ENCODE peak calls at places on chromosome 21, in five cellular contexts. C is HT1080, L is NCI-H1694, K is GM03348, X is GM04503. M is an unnamed sample.

GRCh38 chr21:42157606-42158310 is 61.2 kb upstream of the ABCG1 start:
- DNase-seq in L (no peak), C (no peak), K (no peak), X (no peak), M (no peak)

GRCh38 chr21:42460391-42461184 is 35.4 kb downstream of the RSPH1 start:
- DNase-seq in K (no peak), L (no peak), C (peak), X (no peak), M (no peak)

GRCh38 chr21:42171091-42172053 is 47.6 kb upstream of the ABCG1 start:
- DNase-seq in X (no peak), L (no peak), K (no peak), C (no peak), M (no peak)

GRCh38 chr21:45258476-45258875 is 29.2 kb downstream of the POFUT2 start:
- DNase-seq in K (no peak), X (no peak), C (no peak), L (no peak), M (peak)

GRCh38 chr21:36627242-36627641 is 71.7 kb upstream of the SIM2 start:
- DNase-seq in C (peak), L (no peak), K (peak), X (no peak), M (no peak)

GRCh38 chr21:29540289-29540688 is 241.6 kb downstream of the BACH1 start:
- DNase-seq in X (no peak), K (no peak), C (no peak), L (no peak), M (no peak)

GRCh38 chr21:28294046-28294445 is 698.6 kb downstream of the LTN1 start:
- DNase-seq in L (no peak), K (peak), C (peak), X (peak), M (no peak)

GRCh38 chr21:45543371-45543709 is 1.1 kb upstream of the SLC19A1 start:
- DNase-seq in C (no peak), K (no peak), X (no peak), L (no peak), M (no peak)

GRCh38 chr21:41817228-41817627 is 50.4 kb upstream of the RIPK4 start:
- DNase-seq in K (peak), X (peak), C (peak), L (no peak), M (peak)

GRCh38 chr21:28337319-28337718 is 655.4 kb downstream of the LTN1 start:
- DNase-seq in K (peak), C (peak), L (peak), X (no peak), M (no peak)

GRCh38 chr21:33070921-33071877 is 1.3 kb downstream of the OLIG1 start:
- DNase-seq in X (no peak), C (no peak), L (no peak), K (peak), M (no peak)

GRCh38 chr21:29205988-29206387 is 75.5 kb downstream of the MAP3K7CL start:
- DNase-seq in C (no peak), X (no peak), L (no peak), K (no peak), M (no peak)

GRCh38 chr21:33058468-33059318 is 11.2 kb upstream of the OLIG1 start:
- DNase-seq in L (peak), C (no peak), K (no peak), X (no peak), M (no peak)

GRCh38 chr21:33201945-33202344 is 27.8 kb upstream of the IFNAR2 start:
- DNase-seq in C (no peak), X (no peak), K (no peak), L (no peak), M (no peak)

GRCh38 chr21:41228958-41229357 is 61.0 kb downstream of the BACE2 start:
- DNase-seq in L (no peak), C (no peak), K (no peak), X (no peak), M (no peak)

GRCh38 chr21:35256468-35256988 is 207.4 kb upstream of the RUNX1 start:
- DNase-seq in C (peak), X (peak), K (peak), L (peak), M (no peak)

GRCh38 chr21:28257276-28257675 is 735.4 kb downstream of the LTN1 start:
- DNase-seq in C (no peak), L (no peak), K (no peak), X (no peak), M (no peak)

GRCh38 chr21:46323227-46323709 is 402 bp downstream of the C21orf58 start:
- DNase-seq in K (peak), X (no peak), L (no peak), C (no peak), M (no peak)

GRCh38 chr21:31945576-31945975 is 72.8 kb downstream of the HUNK start:
- DNase-seq in C (no peak), X (peak), L (no peak), K (peak), M (no peak)

GRCh38 chr21:43881283-43881682 is 16.3 kb downstream of the AGPAT3 start:
- DNase-seq in K (no peak), C (no peak), X (no peak), L (no peak), M (no peak)

GRCh38 chr21:33976082-33976979 is 60.7 kb upstream of the ATP5PO start:
- DNase-seq in C (peak), K (peak), X (peak), L (no peak), M (no peak)

GRCh38 chr21:35084869-35085268 is 35.8 kb upstream of the RUNX1 start:
- DNase-seq in C (peak), K (peak), L (no peak), X (peak), M (no peak)

GRCh38 chr21:44697811-44698734 is 1.1 kb downstream of the KRTAP10-12 start:
- DNase-seq in L (no peak), X (no peak), C (no peak), K (no peak), M (no peak)

GRCh38 chr21:22575165-22575584 is 1577.0 kb downstream of the NCAM2 start:
- DNase-seq in C (peak), X (no peak), L (peak), K (no peak), M (no peak)

GRCh38 chr21:42013338-42013737 is 3.2 kb upstream of the ZBTB21 start:
- DNase-seq in X (no peak), C (no peak), L (no peak), K (no peak), M (no peak)

GRCh38 chr21:44753357-44753756 is 42.0 kb upstream of the TSPEAR start:
- DNase-seq in K (no peak), X (no peak), C (no peak), L (no peak), M (no peak)

GRCh38 chr21:38129711-38130110 is 127.1 kb upstream of the KCNJ15 start:
- DNase-seq in L (no peak), K (no peak), X (no peak), C (no peak), M (no peak)

GRCh38 chr21:33396966-33397365 is 6.2 kb upstream of the IFNGR2 start:
- DNase-seq in X (peak), K (peak), C (peak), L (no peak), M (no peak)

GRCh38 chr21:21722736-21723135 is 724.5 kb downstream of the NCAM2 start:
- DNase-seq in K (no peak), L (no peak), X (peak), C (no peak), M (no peak)

GRCh38 chr21:38142226-38142625 is 114.6 kb upstream of the KCNJ15 start:
- DNase-seq in X (no peak), K (no peak), C (no peak), L (no peak), M (no peak)

GRCh38 chr21:43295016-43295958 is 126.5 kb downstream of the CRYAA start:
- DNase-seq in C (no peak), X (no peak), L (no peak), K (no peak), M (no peak)

GRCh38 chr21:44927587-44928461 is 7.1 kb upstream of the ITGB2 start:
- DNase-seq in K (peak), X (no peak), C (peak), L (no peak), M (no peak)

M was measured in progenitor cell of endocrine pancreas.